ENCODE peak calls at places on chromosome 1, in nine cellular contexts. A is uterus, Z is tibial artery, X is lower lobe of right lung, T is fibroblast of lung, D is mucosa of descending colon, B is prostate gland, C is neural progenitor cell, L is colonic mucosa. M is an unnamed sample. For H3K4me1 and H3K9me3, the result is how much of the 10 kb centered on the place peaks cover.

GRCh38 chr1:204760350-204761134 is 75.0 kb upstream of the LRRN2 start:
- DNase-seq in A (no peak), Z (no peak), X (no peak), T (no peak), D (no peak), B (no peak), C (no peak), L (no peak), M (no peak)

GRCh38 chr1:110186558-110186957 is 23.6 kb upstream of the KCNC4 start:
- DNase-seq in A (no peak), Z (no peak), X (no peak), T (no peak), D (no peak), B (no peak), C (no peak), L (no peak), M (no peak)

GRCh38 chr1:68120136-68120791 is 69.8 kb upstream of the DIRAS3 start:
- DNase-seq in A (peak), Z (no peak), X (no peak), T (peak), D (no peak), B (peak), C (peak), L (peak), M (no peak)

GRCh38 chr1:163196449-163196787 is 6.3 kb downstream of the RGS5 start:
- DNase-seq in A (no peak), Z (no peak), X (no peak), T (no peak), D (no peak), B (no peak), C (no peak), L (no peak), M (no peak)

GRCh38 chr1:161792740-161793139 is 26.6 kb downstream of the ATF6 start:
- DNase-seq in A (no peak), Z (no peak), X (no peak), T (peak), D (no peak), B (peak), C (peak), L (no peak), M (no peak)

GRCh38 chr1:230130172-230130944 is 63.3 kb downstream of the GALNT2 start:
- DNase-seq in A (no peak), Z (no peak), X (no peak), T (no peak), D (no peak), B (no peak), C (peak), L (no peak), M (no peak)

GRCh38 chr1:236623371-236624166 is 19.3 kb upstream of the HEATR1 start:
- DNase-seq in A (no peak), Z (no peak), X (no peak), T (no peak), D (no peak), B (no peak), C (no peak), L (no peak), M (no peak)

GRCh38 chr1:98659879-98660278 is 1.6 kb upstream of the SNX7 start:
- DNase-seq in A (no peak), Z (no peak), X (no peak), T (no peak), D (no peak), B (no peak), C (no peak), L (no peak), M (no peak)

GRCh38 chr1:204507317-204508105 is 8.7 kb upstream of the MDM4 start:
- DNase-seq in A (peak), Z (no peak), X (no peak), T (peak), D (peak), B (no peak), C (peak), L (peak), M (no peak)

GRCh38 chr1:181075727-181076350 is 12.7 kb upstream of the IER5 start:
- DNase-seq in A (no peak), Z (no peak), X (no peak), T (no peak), D (no peak), B (no peak), C (peak), L (no peak), M (no peak)

GRCh38 chr1:153805042-153805745 is 30.0 kb downstream of the SLC27A3 start:
- DNase-seq in A (no peak), Z (peak), X (peak), T (peak), D (no peak), B (peak), C (no peak), L (peak), M (peak)

GRCh38 chr1:228414511-228415211 is 2.0 kb downstream of the TRIM17 start:
- DNase-seq in A (no peak), Z (no peak), X (no peak), T (no peak), D (no peak), B (no peak), C (no peak), L (no peak), M (peak)

GRCh38 chr1:59258412-59259032 is 38.4 kb upstream of the FGGY start:
- DNase-seq in A (no peak), Z (no peak), X (no peak), T (no peak), D (no peak), B (no peak), C (no peak), L (no peak), M (no peak)

GRCh38 chr1:226631229-226632000 is 82.9 kb downstream of the STUM start:
- DNase-seq in A (no peak), Z (peak), X (peak), T (no peak), D (no peak), B (no peak), C (no peak), L (no peak), M (no peak)

GRCh38 chr1:235622933-235623790 is 26.4 kb downstream of the GNG4 start:
- DNase-seq in A (no peak), Z (no peak), X (no peak), T (no peak), D (no peak), B (no peak), C (no peak), L (peak), M (no peak)

GRCh38 chr1:47186267-47187185 is 3.3 kb downstream of the PDZK1IP1 start:
- DNase-seq in A (no peak), Z (no peak), X (no peak), T (no peak), D (no peak), B (no peak), C (no peak), L (no peak), M (no peak)
- H3K4me1 ChIP-seq in A (under half), Z (under half), X (under half), T (under half), D (under half), B (under half), C (under half), L (under half), M (under half)

GRCh38 chr1:178693368-178693767 is 31.7 kb upstream of the RALGPS2 start:
- DNase-seq in A (no peak), Z (no peak), X (no peak), T (peak), D (no peak), B (no peak), C (peak), L (no peak), M (no peak)
- TF ChIP-seq CTCF in A (no peak), Z (no peak), X (no peak), T (peak), D (no peak), B (no peak), C (peak), L (no peak), M (no peak)

DNA sequence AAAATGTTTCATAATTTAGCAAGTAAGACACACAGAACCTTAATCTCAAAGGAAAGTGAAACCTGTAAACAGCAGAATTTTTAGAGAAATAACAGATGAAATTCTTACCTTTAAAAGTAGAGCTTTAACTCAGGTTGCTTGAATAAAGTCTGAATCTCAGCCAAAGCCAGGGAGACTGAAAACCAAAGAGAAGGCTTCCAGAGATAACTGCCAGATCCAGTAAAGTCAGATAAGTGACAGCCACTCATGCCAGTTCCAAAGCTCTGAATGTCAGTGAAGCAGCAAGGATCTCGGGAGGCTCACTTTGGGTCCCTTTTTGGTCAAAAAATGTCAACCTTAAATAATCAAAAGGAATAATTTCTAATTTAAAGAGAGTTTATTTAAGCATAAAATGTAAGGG is 199.9 kb upstream of the CHRM3 start:
- DNase-seq in A (no peak), Z (no peak), X (no peak), T (no peak), D (no peak), B (no peak), C (no peak), L (no peak), M (no peak)
- H3K9me3 ChIP-seq in A (under half), Z (under half), X (under half), T (under half), D (under half), B (under half), C (under half), L (under half), M (under half)

GRCh38 chr1:12194666-12195216 is 27.9 kb downstream of the TNFRSF1B start:
- DNase-seq in A (no peak), Z (no peak), X (no peak), T (no peak), D (no peak), B (no peak), C (no peak), L (no peak), M (no peak)
- H3K4me1 ChIP-seq in A (under half), Z (under half), X (under half), T (under half), D (under half), B (under half), C (under half), L (under half), M (half or more)

DNA sequence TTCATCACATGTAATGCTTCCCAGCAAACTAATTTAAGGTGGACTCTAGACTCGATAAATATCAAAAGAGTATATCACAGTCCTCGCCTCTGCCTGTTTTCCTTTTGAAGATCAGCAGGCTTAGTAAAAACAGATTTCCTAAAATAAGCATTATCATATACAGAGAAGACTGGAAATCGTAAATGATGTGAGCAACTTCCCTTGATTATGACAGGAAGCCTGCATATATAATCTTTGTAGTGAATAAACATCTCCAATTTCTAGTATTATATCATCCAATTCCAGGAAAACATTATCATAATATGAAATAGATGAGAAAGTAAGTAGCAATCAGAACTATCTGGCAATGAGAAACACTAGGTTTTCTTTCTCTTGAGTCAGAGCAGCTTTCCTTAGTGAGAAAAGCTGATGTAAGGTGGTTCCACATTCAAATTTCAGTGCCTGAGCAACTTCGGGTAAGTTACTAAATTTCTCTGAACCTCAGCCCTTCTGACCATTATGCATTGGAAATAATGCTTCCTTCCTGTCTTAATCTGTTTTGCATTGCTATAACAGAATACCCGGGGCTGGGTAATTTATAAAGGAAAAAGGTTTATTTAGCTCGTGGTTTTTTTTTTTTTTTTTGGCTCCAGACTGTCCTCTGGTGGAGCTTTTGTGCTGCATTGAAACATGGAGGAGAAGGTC is 12.6 kb upstream of the POU2F1 start:
- DNase-seq in A (no peak), Z (no peak), X (no peak), T (no peak), D (no peak), B (no peak), C (no peak), L (no peak), M (no peak)
- TF ChIP-seq CTCF in A (no peak), Z (peak), X (peak), T (peak), D (no peak), B (no peak), C (peak), L (peak), M (no peak)

DNA sequence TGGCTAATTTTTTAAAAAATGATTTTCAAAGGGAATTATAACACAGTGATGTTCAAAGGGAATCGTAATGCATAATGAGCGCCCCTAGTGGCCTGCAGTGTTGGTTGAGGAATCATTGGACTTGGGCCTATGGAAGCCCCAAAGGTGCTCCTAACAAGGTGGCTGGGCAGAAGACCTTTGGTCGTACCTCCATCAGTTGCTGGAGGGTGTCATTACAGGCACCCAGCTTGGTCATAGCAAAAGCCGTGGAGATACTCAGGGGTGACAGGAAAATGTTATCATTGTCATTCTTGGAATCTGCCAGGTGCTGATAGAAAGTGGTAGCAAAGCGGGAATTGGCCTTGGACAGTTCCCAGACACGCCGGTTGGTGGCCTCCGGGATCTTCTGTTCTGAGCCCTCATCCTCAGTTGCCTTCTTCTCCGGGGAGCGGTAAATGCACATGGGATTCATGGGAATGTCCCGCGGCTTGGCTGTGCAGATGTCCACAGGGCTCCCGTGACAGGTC is 2.7 kb downstream of the SERPINC1 start:
- DNase-seq in A (no peak), Z (no peak), X (no peak), T (peak), D (peak), B (no peak), C (peak), L (peak), M (no peak)
- H3K9me3 ChIP-seq in A (under half), Z (under half), X (under half), T (under half), D (under half), B (under half), C (under half), L (under half), M (under half)

DNA sequence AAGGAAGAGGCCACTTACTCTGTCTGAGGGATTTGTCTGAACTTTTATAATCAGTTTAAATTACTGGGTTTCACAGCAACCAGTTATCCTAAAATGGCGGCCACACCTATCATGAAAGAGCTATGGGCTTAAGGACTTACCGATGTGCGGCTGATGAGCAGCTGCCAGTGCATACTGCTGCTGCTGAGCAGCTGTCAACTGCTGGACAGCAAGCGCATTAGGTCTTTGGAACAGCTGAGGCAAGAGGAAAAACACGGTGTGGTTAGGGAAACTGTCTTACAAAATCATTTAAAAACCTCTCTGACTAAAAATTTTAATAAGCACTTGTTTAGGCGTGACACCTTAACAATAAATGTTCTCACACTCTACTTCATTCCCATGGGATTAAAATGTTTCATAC is 72.6 kb upstream of the SDC3 start:
- DNase-seq in A (no peak), Z (no peak), X (no peak), T (no peak), D (no peak), B (no peak), C (no peak), L (no peak), M (no peak)
- H3K4me1 ChIP-seq in A (under half), Z (under half), X (under half), T (under half), D (under half), B (under half), C (under half), L (under half), M (under half)

DNA sequence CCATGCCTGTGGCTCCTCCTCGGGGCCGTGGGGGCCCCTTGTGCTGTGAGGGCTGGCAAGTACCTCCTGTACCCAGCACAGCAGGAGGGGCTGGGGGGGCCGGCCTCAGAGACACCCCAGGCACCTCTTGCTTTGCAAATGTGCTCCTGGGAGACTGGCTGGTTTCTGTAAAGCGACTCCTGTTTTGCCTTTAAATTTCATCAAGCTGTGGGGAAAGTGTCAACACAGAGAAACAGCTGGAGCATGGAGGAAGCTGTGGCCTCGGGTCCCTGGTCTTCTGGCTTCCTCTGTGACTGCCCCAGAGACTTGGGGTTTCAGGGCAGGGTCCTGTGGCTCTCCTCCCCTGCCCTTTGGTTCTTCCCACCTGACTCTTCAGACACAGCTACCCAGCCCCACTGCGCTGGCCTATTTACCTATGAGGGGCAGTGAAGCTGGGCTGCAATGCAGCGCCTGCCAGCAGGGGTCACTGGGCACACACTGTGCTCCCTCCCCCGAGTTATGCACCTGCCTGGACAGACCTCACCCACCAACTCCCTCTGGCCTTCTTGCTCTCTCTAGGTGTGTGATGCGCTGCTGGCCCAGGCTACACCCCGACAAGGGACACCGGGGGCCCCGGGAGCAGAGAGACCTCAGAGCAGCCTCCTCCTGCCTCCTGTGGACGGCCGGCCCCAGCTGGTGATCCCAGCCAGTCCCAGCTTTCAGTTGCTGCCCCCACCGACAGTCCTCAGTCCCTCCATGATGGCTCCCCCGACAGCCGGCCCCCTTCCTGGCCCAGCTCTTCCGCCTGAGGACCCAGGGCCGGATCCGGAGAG is 17.6 kb upstream of the PEX10 start:
- DNase-seq in A (no peak), Z (no peak), X (no peak), T (no peak), D (no peak), B (no peak), C (no peak), L (no peak), M (no peak)
- TF ChIP-seq CTCF in A (no peak), Z (no peak), X (peak), T (peak), D (no peak), B (no peak), C (peak), L (peak), M (no peak)

GRCh38 chr1:246722720-246723119 is 1.5 kb upstream of the SCCPDH start:
- DNase-seq in A (no peak), Z (no peak), X (no peak), T (no peak), D (no peak), B (no peak), C (no peak), L (no peak), M (no peak)

GRCh38 chr1:246726255-246726679 is 2.1 kb downstream of the SCCPDH start:
- DNase-seq in A (no peak), Z (no peak), X (no peak), T (no peak), D (no peak), B (no peak), C (no peak), L (no peak), M (no peak)

GRCh38 chr1:246725191-246725590 is 982 bp downstream of the SCCPDH start:
- DNase-seq in A (no peak), Z (no peak), X (no peak), T (no peak), D (no peak), B (no peak), C (no peak), L (no peak), M (no peak)

GRCh38 chr1:246724001-246724724 is at the start of gene SCCPDH:
- DNase-seq in A (peak), Z (peak), X (peak), T (peak), D (peak), B (peak), C (peak), L (peak), M (peak)

DNA sequence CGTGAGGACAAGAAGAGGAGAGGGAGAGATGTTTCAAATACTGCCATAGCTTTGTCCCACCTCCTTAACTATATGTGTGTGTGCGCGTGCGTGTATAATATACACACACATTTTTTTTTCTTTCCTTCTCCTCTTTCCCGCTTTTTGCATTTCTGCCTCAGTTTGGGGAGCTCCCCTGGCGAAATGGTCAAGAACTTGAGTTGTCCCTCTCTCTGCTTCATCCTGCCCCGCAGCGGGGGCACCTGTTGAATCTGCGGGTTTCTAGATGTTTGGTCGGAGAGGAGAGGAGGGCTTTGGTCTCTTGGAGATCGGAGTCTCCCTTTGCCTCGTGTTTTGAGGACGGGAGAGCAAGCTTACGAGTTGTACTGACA is 501 bp downstream of the SCCPDH start:
- DNase-seq in A (no peak), Z (no peak), X (no peak), T (peak), D (peak), B (no peak), C (peak), L (peak), M (no peak)
- H3K9me3 ChIP-seq in A (under half), Z (under half), X (under half), T (under half), D (under half), B (under half), C (under half), L (under half), M (under half)